ENCODE peak calls at places on chromosomes 5 and 9, in four cellular contexts. F is SK-N-SH, U is HepG2, N is GM12878. S is an unnamed sample.

GRCh38 chr5:16856531-16856930 is 79.6 kb downstream of the MYO10 start:
- DNase-seq in F (no peak), U (no peak), N (no peak), S (no peak)

GRCh38 chr5:45622365-45622764 is 73.8 kb downstream of the HCN1 start:
- DNase-seq in F (no peak), U (no peak), N (no peak), S (no peak)

GRCh38 chr9:127796225-127796813 is 6.4 kb upstream of the FPGS start:
- DNase-seq in F (no peak), U (peak), N (no peak), S (no peak)

GRCh38 chr5:68343421-68343826 is 127.9 kb downstream of the PIK3R1 start:
- DNase-seq in F (no peak), U (no peak), N (peak), S (peak)

GRCh38 chr5:102628449-102629175 is 126.5 kb upstream of the PAM start:
- DNase-seq in F (no peak), U (no peak), N (no peak), S (no peak)

GRCh38 chr5:74555991-74556390 is 84.5 kb downstream of the ENC1 start:
- DNase-seq in F (peak), U (no peak), N (no peak), S (no peak)

GRCh38 chr5:6703791-6704190 is 9.4 kb upstream of the TENT4A start:
- DNase-seq in F (no peak), U (no peak), N (no peak), S (no peak)

GRCh38 chr5:115440782-115441451 is 103.7 kb downstream of the FEM1C start:
- DNase-seq in F (no peak), U (no peak), N (no peak), S (no peak)

GRCh38 chr9:108953983-108954574 is 19.9 kb downstream of the ABITRAM start:
- DNase-seq in F (peak), U (peak), N (no peak), S (peak)

GRCh38 chr9:87695523-87695922 is 30.4 kb upstream of the CTSL start:
- DNase-seq in F (no peak), U (no peak), N (no peak), S (no peak)

GRCh38 chr9:98552306-98552705 is 156.4 kb downstream of the GABBR2 start:
- DNase-seq in F (no peak), U (no peak), N (no peak), S (no peak)

GRCh38 chr5:134422791-134423365 is 11.2 kb upstream of the CDKN2AIPNL start:
- DNase-seq in F (no peak), U (no peak), N (no peak), S (no peak)

GRCh38 chr5:119378075-119378699 is 22.4 kb downstream of the TNFAIP8 start:
- DNase-seq in F (no peak), U (no peak), N (no peak), S (no peak)

DNA sequence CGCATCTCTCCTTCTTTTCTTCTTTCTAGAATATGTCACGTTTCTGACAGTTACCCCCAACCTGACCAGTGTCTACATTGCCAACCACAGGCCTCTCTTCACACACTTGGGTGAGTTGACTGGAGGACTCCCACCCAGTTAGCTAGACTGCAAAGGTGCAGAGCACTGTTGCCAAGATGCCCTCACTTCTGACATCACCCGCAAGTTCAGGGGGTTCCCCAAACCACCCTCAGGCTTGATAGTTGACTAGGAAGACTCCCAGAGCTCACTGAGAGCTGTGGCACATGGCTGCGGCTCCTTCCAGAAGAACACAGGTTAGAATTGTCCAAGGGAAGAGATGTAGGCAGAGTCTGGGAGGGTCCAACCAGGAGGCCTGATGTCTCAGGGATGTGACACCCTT is 17.2 kb downstream of the ADAMTS13 start:
- DNase-seq in F (no peak), U (no peak), N (no peak), S (no peak)
- TF ChIP-seq SMC3 in F (no peak), U (no peak), N (no peak), S (no peak)

DNA sequence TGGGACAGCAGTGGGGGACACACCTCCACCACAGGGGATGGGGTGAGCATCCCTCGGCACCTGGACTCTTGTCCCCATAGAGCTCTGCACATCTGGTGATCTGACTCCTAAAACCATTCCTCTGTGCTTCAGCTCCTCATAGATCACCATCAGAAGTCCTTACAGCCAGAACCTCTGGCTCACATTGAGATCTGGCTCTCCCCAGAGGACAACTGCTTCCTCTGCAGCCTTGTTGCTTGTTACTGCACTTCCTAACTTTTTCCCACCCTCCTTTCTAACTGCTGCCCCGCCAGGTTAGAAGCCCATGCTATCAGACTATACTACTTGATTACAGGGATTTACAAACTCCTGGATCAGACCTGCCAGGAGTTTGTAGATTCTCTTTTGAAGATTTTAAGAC is 64.5 kb downstream of the ARSB start:
- DNase-seq in F (peak), U (no peak), N (no peak), S (no peak)
- TF ChIP-seq JUND in F (no peak), U (no peak), N (no peak), S (no peak)

GRCh38 chr5:132526974-132527564 is 16.3 kb downstream of the IL5 start:
- DNase-seq in F (no peak), U (peak), N (no peak), S (peak)
- TF ChIP-seq SMC3 in F (no peak), U (no peak), N (no peak), S (no peak)

GRCh38 chr5:175724314-175724713 is 66.4 kb downstream of the HRH2 start:
- DNase-seq in F (no peak), U (no peak), N (no peak), S (no peak)
- TF ChIP-seq JUND in F (no peak), U (no peak), N (no peak), S (no peak)

DNA sequence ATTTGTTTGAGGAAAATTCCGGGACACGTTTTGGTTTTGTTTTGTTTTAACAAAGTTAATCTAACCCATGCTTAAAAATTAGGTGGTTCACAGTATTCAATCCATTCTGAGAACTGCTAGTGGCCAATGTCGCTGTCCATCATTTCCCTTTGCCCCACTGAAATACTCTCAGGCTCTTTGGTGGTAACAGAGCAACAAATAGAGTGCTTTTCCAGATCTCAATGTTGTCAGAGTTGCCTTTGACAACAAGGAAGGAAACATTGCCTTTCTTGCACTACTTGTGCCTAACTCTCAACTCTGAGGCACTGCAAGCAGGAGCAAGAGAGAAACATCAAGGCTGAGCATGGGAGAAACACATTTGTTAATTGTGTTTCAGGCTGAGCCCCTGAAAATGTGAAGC is 153.9 kb downstream of the MCTP1 start:
- DNase-seq in F (no peak), U (no peak), N (no peak), S (no peak)
- TF ChIP-seq SMC3 in F (no peak), U (no peak), N (no peak), S (no peak)